ENCODE peak calls at places on chromosomes 13 and 19, in four cellular contexts. P, O, F and X are unnamed samples.

GRCh38 chr13:43293008-43293407 is 269.6 kb downstream of the DNAJC15 start:
- DNase-seq in F (no peak), P (no peak), O (no peak), X (no peak)

GRCh38 chr13:63696055-63696454 is 2280.4 kb upstream of the PCDH20 start:
- DNase-seq in O (no peak), P (no peak), F (peak), X (no peak)

GRCh38 chr19:37953576-37954303 is 46.7 kb downstream of the SIPA1L3 start:
- DNase-seq in P (no peak), F (no peak), O (no peak), X (no peak)

GRCh38 chr19:7681336-7682174 is 922 bp downstream of the TRAPPC5 start:
- DNase-seq in P (peak), O (peak), F (peak), X (peak)

GRCh38 chr13:22801402-22802003 is 379.3 kb upstream of the SGCG start:
- DNase-seq in P (no peak), O (no peak), F (peak), X (no peak)

GRCh38 chr13:110379905-110380341 is 72.8 kb downstream of the COL4A2 start:
- DNase-seq in F (peak), O (no peak), P (peak), X (no peak)

GRCh38 chr13:110774051-110774450 is 60.6 kb downstream of the ING1 start:
- DNase-seq in F (no peak), P (no peak), O (no peak), X (no peak)

GRCh38 chr13:48296528-48296927 is 7.0 kb upstream of the RB1 start:
- DNase-seq in F (no peak), O (no peak), P (no peak), X (peak)

GRCh38 chr19:10118960-10119359 is 739 bp downstream of the EIF3G start:
- DNase-seq in F (no peak), P (no peak), O (no peak), X (no peak)

GRCh38 chr13:111115051-111115840 is at the start of gene ARHGEF7:
- DNase-seq in O (no peak), F (no peak), P (no peak), X (peak)

GRCh38 chr13:51067376-51068125 is 43.5 kb downstream of the C13orf42 start:
- DNase-seq in O (no peak), P (no peak), F (no peak), X (no peak)

GRCh38 chr13:111489301-111489700 is 168.9 kb downstream of the TEX29 start:
- DNase-seq in F (no peak), O (no peak), P (no peak), X (no peak)

GRCh38 chr19:34256835-34257558 is 2.6 kb downstream of the GARRE1 start:
- DNase-seq in O (no peak), F (no peak), P (no peak), X (no peak)

GRCh38 chr13:113106666-113107065 is 1.1 kb downstream of the F7 start:
- DNase-seq in P (no peak), F (no peak), O (no peak), X (no peak)

GRCh38 chr19:17282488-17283256 is 971 bp downstream of the ANKLE1 start:
- DNase-seq in P (peak), F (peak), O (peak), X (peak)

GRCh38 chr19:13252569-13253335 is 102.5 kb downstream of the IER2 start:
- DNase-seq in P (no peak), O (no peak), F (no peak), X (no peak)

GRCh38 chr13:51761638-51762350 is 42.2 kb downstream of the DHRS12 start:
- DNase-seq in F (no peak), P (no peak), O (no peak), X (no peak)

GRCh38 chr19:55259540-55260210 is 858 bp upstream of the PPP6R1 start:
- DNase-seq in P (no peak), F (no peak), O (no peak), X (no peak)